ENCODE peak calls at places on chromosomes 3 and 15, in five cellular contexts. Y is endodermal cell, M is testis, D is WERI-Rb-1, J is AG04450. E is an unnamed sample.

GRCh38 chr15:74283366-74283765 is 47.2 kb downstream of the CCDC33 start:
- DNase-seq in Y (no peak), M (no peak), D (peak), J (no peak), E (no peak)

GRCh38 chr3:48410205-48411040 is 19.5 kb downstream of the PLXNB1 start:
- DNase-seq in Y (peak), M (no peak), D (peak), J (no peak), E (peak)

GRCh38 chr3:181782306-181782924 is 70.7 kb downstream of the SOX2 start:
- DNase-seq in Y (no peak), M (no peak), D (no peak), J (no peak), E (no peak)

GRCh38 chr3:127578802-127579201 is 11.7 kb downstream of the TPRA1 start:
- DNase-seq in Y (no peak), M (no peak), D (no peak), J (no peak), E (no peak)

GRCh38 chr3:130601662-130602061 is 84.7 kb downstream of the COL6A6 start:
- DNase-seq in Y (no peak), M (no peak), D (no peak), J (no peak), E (no peak)

GRCh38 chr3:128549283-128550112 is 56.5 kb upstream of the GATA2 start:
- DNase-seq in Y (no peak), M (no peak), D (no peak), J (peak), E (no peak)

GRCh38 chr3:25583343-25583742 is 81.4 kb downstream of the TOP2B start:
- DNase-seq in Y (peak), M (no peak), D (no peak), J (no peak), E (no peak)

GRCh38 chr15:85636351-85636750 is 158.4 kb downstream of the KLHL25 start:
- DNase-seq in Y (no peak), M (no peak), D (no peak), J (no peak), E (no peak)

GRCh38 chr15:36430280-36430679 is 149.1 kb upstream of the CDIN1 start:
- DNase-seq in Y (no peak), M (no peak), D (no peak), J (no peak), E (no peak)

GRCh38 chr3:153658151-153658550 is 463.0 kb upstream of the ARHGEF26 start:
- DNase-seq in Y (no peak), M (no peak), D (no peak), J (no peak), E (no peak)

GRCh38 chr3:152270145-152270870 is 1.6 kb downstream of the MBNL1 start:
- DNase-seq in Y (peak), M (no peak), D (no peak), J (no peak), E (no peak)

GRCh38 chr15:74156678-74157411 is 16.7 kb upstream of the ISLR start:
- DNase-seq in Y (no peak), M (no peak), D (no peak), J (no peak), E (no peak)

GRCh38 chr3:183180105-183180763 is 17.7 kb upstream of the LAMP3 start:
- DNase-seq in Y (peak), M (no peak), D (no peak), J (no peak), E (no peak)

GRCh38 chr15:75234191-75234810 is 23.8 kb upstream of the GOLGA6C start:
- DNase-seq in Y (no peak), M (no peak), D (peak), J (no peak), E (peak)

GRCh38 chr3:8509961-8510360 is 8.3 kb downstream of the LMCD1 start:
- DNase-seq in Y (peak), M (no peak), D (no peak), J (peak), E (no peak)

GRCh38 chr15:53196235-53196634 is 406.1 kb upstream of the ONECUT1 start:
- DNase-seq in Y (no peak), M (no peak), D (no peak), J (no peak), E (no peak)

GRCh38 chr3:21390136-21390535 is 360.9 kb downstream of the ZNF385D start:
- DNase-seq in Y (no peak), M (no peak), D (no peak), J (no peak), E (no peak)

GRCh38 chr3:99965681-99966408 is 148.2 kb downstream of the CMSS1 start:
- DNase-seq in Y (no peak), M (no peak), D (peak), J (no peak), E (no peak)

GRCh38 chr3:21839592-21839991 is 88.6 kb upstream of the ZNF385D start:
- DNase-seq in Y (no peak), M (peak), D (no peak), J (no peak), E (no peak)

GRCh38 chr3:159137966-159138365 is 336.1 kb downstream of the MFSD1 start:
- DNase-seq in Y (no peak), M (no peak), D (no peak), J (no peak), E (no peak)

GRCh38 chr3:79268422-79268821 is 499.4 kb downstream of the ROBO1 start:
- DNase-seq in Y (no peak), M (no peak), D (no peak), J (no peak), E (no peak)

GRCh38 chr3:64488938-64489337 is 198.9 kb downstream of the ADAMTS9 start:
- DNase-seq in Y (no peak), M (no peak), D (no peak), J (no peak), E (no peak)

GRCh38 chr3:128555881-128556280 is 62.9 kb upstream of the GATA2 start:
- DNase-seq in Y (no peak), M (no peak), D (no peak), J (no peak), E (no peak)

GRCh38 chr3:6249679-6250078 is 611.2 kb upstream of the GRM7 start:
- DNase-seq in Y (no peak), M (no peak), D (no peak), J (no peak), E (no peak)

GRCh38 chr3:127182848-127183714 is 9.8 kb upstream of the PRR23E start:
- DNase-seq in Y (peak), M (no peak), D (peak), J (no peak), E (no peak)

GRCh38 chr3:193605876-193606275 is 12.9 kb downstream of the OPA1 start:
- DNase-seq in Y (peak), M (peak), D (peak), J (no peak), E (no peak)

GRCh38 chr3:119974666-119975065 is 119.6 kb downstream of the GSK3B start:
- DNase-seq in Y (no peak), M (no peak), D (no peak), J (no peak), E (no peak)

GRCh38 chr15:70633394-70633793 is 130.0 kb downstream of the UACA start:
- DNase-seq in Y (no peak), M (no peak), D (no peak), J (no peak), E (no peak)

GRCh38 chr15:42084465-42085235 is 9.7 kb downstream of the PLA2G4D start:
- DNase-seq in Y (peak), M (peak), D (peak), J (peak), E (no peak)

GRCh38 chr15:34716111-34716510 is 38.7 kb downstream of the GJD2 start:
- DNase-seq in Y (no peak), M (peak), D (no peak), J (no peak), E (no peak)

GRCh38 chr3:179943097-179943880 is 93.4 kb downstream of the PEX5L start:
- DNase-seq in Y (no peak), M (no peak), D (peak), J (no peak), E (no peak)

GRCh38 chr15:64224508-64224907 is 61.7 kb upstream of the PPIB start:
- DNase-seq in Y (no peak), M (peak), D (no peak), J (peak), E (no peak)
- TF ChIP-seq CTCF in Y (no peak), M (no peak), D (no peak), J (no peak), E (no peak)

GRCh38 chr15:95990833-95991232 is 339.7 kb upstream of the NR2F2 start:
- DNase-seq in Y (no peak), M (no peak), D (no peak), J (no peak), E (no peak)
- TF ChIP-seq CTCF in Y (no peak), M (no peak), D (no peak), J (no peak), E (no peak)

DNA sequence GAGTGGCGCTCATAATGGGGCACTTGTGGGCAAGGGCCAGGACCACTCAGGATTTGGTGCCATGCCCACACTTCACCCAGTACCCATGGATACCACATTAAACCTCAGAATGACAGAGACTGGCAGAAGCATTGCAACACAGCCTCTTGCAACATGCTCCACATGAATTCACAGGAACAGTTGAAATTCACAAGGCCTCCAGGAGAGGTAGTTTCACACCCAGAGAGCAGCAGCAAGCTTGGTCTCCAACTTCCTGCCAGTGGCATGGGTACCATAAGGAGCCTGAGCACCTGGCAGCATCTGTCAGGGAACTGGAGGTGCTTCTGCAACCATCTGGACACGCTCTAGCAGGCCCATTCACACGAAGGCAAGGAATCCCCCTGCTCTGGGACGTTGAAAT is 101.0 kb downstream of the OSBPL10 start:
- DNase-seq in Y (no peak), M (no peak), D (no peak), J (no peak), E (no peak)
- TF ChIP-seq CTCF in Y (no peak), M (no peak), D (no peak), J (no peak), E (no peak)

DNA sequence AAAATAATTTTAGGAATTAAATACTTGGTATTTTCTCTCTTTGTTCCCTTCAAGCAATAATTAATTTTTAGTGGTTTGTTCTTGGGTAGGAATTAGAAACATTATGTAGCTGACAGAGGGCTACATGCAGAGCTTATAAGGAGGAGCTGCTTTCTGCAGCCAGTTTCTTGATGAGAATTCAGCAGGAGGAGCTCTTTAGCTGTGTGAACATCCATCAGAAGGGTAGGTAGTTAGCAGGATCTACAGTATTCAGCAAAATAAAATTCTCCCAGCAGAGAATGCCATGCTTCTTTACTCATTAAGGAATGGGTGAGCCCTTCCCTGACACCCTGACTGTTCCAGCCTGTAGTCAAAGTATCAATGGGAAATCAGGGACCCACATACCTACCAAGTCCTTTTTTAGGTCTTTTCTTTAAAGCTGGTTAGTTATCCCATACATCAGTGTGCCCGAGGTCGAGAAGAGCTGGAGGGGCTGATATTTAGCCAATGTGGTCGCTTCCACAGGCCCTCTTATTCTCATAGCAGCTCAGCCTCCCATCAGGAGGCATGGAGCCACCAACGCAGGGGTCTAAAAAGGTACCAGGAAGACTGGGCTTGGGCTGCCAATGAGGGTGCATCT is 54.0 kb downstream of the KCNAB1 start:
- DNase-seq in Y (peak), M (peak), D (no peak), J (peak), E (no peak)
- TF ChIP-seq CTCF in Y (peak), M (no peak), D (peak), J (peak), E (peak)

GRCh38 chr15:72472907-72473669 is 1.0 kb upstream of the ARIH1 start:
- DNase-seq in Y (no peak), M (no peak), D (no peak), J (no peak), E (no peak)
- TF ChIP-seq CTCF in Y (peak), M (no peak), D (no peak), J (peak), E (peak)

GRCh38 chr3:38837358-38837757 is 21.3 kb upstream of the SCN10A start:
- DNase-seq in Y (no peak), M (no peak), D (no peak), J (no peak), E (no peak)

GRCh38 chr3:38843898-38844297 is 27.9 kb upstream of the SCN10A start:
- DNase-seq in Y (no peak), M (peak), D (no peak), J (peak), E (no peak)

GRCh38 chr3:38842266-38842965 is 26.4 kb upstream of the SCN10A start:
- DNase-seq in Y (no peak), M (no peak), D (no peak), J (no peak), E (no peak)

GRCh38 chr3:38836561-38836960 is 20.5 kb upstream of the SCN10A start:
- DNase-seq in Y (no peak), M (no peak), D (no peak), J (no peak), E (no peak)

DNA sequence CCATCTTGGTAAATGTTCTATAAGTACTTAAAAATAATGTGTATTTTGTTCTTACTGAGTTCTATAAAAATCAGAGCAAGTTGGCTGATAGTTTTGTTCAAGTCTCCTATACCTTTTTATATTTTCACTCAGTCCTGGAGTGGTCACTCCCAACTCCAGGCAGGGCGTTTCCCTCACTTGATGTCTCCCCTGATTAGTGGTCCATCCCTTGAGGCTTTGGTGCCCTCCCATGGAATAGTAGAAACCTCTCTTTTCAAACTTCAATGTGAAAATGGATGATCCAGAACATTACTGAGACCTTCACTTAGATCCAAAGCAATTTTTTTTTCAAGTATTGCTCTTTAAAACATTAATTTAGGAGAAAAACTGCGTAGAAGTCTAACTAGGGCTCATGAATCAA is 25.0 kb upstream of the SCN10A start:
- DNase-seq in Y (no peak), M (no peak), D (no peak), J (no peak), E (no peak)
- TF ChIP-seq CTCF in Y (peak), M (no peak), D (no peak), J (peak), E (peak)

GRCh38 chr3:123728991-123729390 is 144.1 kb upstream of the HACD2 start:
- DNase-seq in Y (no peak), M (no peak), D (no peak), J (no peak), E (no peak)

GRCh38 chr3:123723527-123724168 is 138.8 kb upstream of the HACD2 start:
- DNase-seq in Y (peak), M (peak), D (peak), J (peak), E (no peak)

GRCh38 chr3:123728014-123728413 is 143.2 kb upstream of the HACD2 start:
- DNase-seq in Y (no peak), M (no peak), D (no peak), J (no peak), E (no peak)

GRCh38 chr3:123724306-123724705 is 139.5 kb upstream of the HACD2 start:
- DNase-seq in Y (peak), M (no peak), D (no peak), J (no peak), E (no peak)

GRCh38 chr3:123725652-123726400 is 141.0 kb upstream of the HACD2 start:
- DNase-seq in Y (peak), M (no peak), D (no peak), J (no peak), E (no peak)
- TF ChIP-seq CTCF in Y (peak), M (no peak), D (peak), J (peak), E (peak)